ENCODE peak calls at places on chromosomes 7 and 10, in six cellular contexts. P is kidney tubule cell; H is GM06990; E is activated naive CD4-positive, alpha-beta T cell; O is GM13977; J is psoas muscle. Z is an unnamed sample.

GRCh38 chr10:132297521-132297920 is 10.2 kb downstream of the STK32C start:
- DNase-seq in H (no peak), J (no peak), E (no peak), O (no peak), P (no peak), Z (no peak)

GRCh38 chr7:95396136-95397032 is at the start of gene PON3:
- DNase-seq in O (peak), E (no peak), H (peak), J (peak), P (no peak), Z (no peak)

GRCh38 chr7:39054731-39055130 is 77.0 kb downstream of the POU6F2 start:
- DNase-seq in P (no peak), J (no peak), H (no peak), O (no peak), E (no peak), Z (no peak)

GRCh38 chr7:114107522-114107921 is 188.7 kb upstream of the PPP1R3A start:
- DNase-seq in P (no peak), H (no peak), O (no peak), E (no peak), J (no peak), Z (no peak)

GRCh38 chr10:128476845-128477244 is 350.6 kb upstream of the MKI67 start:
- DNase-seq in J (no peak), E (no peak), H (no peak), O (no peak), P (no peak), Z (no peak)

GRCh38 chr7:77157446-77157845 is 35.0 kb downstream of the CCDC146 start:
- DNase-seq in J (no peak), O (peak), H (peak), P (peak), E (no peak), Z (no peak)

GRCh38 chr7:17184805-17185689 is 113.4 kb upstream of the AHR start:
- DNase-seq in E (no peak), P (no peak), H (peak), J (no peak), O (no peak), Z (no peak)

GRCh38 chr7:157907091-157907490 is 570.3 kb downstream of the DNAJB6 start:
- DNase-seq in H (no peak), O (no peak), P (no peak), J (no peak), E (no peak), Z (no peak)

GRCh38 chr10:59536576-59537014 is 173.1 kb downstream of the SLC16A9 start:
- DNase-seq in O (no peak), H (no peak), P (no peak), J (no peak), E (no peak), Z (no peak)

Z was measured in anterior cingulate cortex.